ENCODE peak calls at places on chromosomes 13 and 19, in four cellular contexts. One of them, this sample, is unnamed.

GRCh38 chr19:55262359-55262758 is 3.5 kb upstream of the PPP6R1 start:
- DNase-seq in foreskin fibroblast: no peak
- DNase-seq in nephron progenitor cell: no peak
- DNase-seq in suprapubic skin: no peak
- DNase-seq in this sample: no peak

GRCh38 chr19:47540748-47541147 is 25.9 kb upstream of the NAPA start:
- DNase-seq in suprapubic skin: no peak
- DNase-seq in foreskin fibroblast: peak; percentile 29
- DNase-seq in nephron progenitor cell: no peak
- DNase-seq in this sample: no peak

GRCh38 chr13:70541451-70541850 is 433.2 kb upstream of the KLHL1 start:
- DNase-seq in nephron progenitor cell: no peak
- DNase-seq in foreskin fibroblast: no peak
- DNase-seq in suprapubic skin: no peak
- DNase-seq in this sample: no peak

GRCh38 chr13:19023115-19023514 is 158.5 kb downstream of the TUBA3C start:
- DNase-seq in suprapubic skin: no peak
- DNase-seq in foreskin fibroblast: no peak
- DNase-seq in nephron progenitor cell: no peak
- DNase-seq in this sample: no peak

GRCh38 chr13:64362564-64362963 is 2867.6 kb downstream of the PCDH9 start:
- DNase-seq in foreskin fibroblast: no peak
- DNase-seq in nephron progenitor cell: no peak
- DNase-seq in suprapubic skin: no peak
- DNase-seq in this sample: no peak

GRCh38 chr13:101127741-101128353 is 288.5 kb downstream of the NALCN start:
- DNase-seq in suprapubic skin: no peak
- DNase-seq in foreskin fibroblast: no peak
- DNase-seq in nephron progenitor cell: peak; percentile 30
- DNase-seq in this sample: no peak

GRCh38 chr19:58439576-58440554 is at the start of gene ZNF132:
- DNase-seq in foreskin fibroblast: peak; percentile 100
- DNase-seq in suprapubic skin: peak; percentile 98
- DNase-seq in nephron progenitor cell: peak; percentile 86
- DNase-seq in this sample: peak; percentile 53

GRCh38 chr19:2259331-2259730 is 3.1 kb upstream of the JSRP1 start:
- DNase-seq in suprapubic skin: no peak
- DNase-seq in foreskin fibroblast: no peak
- DNase-seq in nephron progenitor cell: no peak
- DNase-seq in this sample: no peak

GRCh38 chr13:36412736-36413135 is 19.6 kb upstream of the CCNA1 start:
- DNase-seq in foreskin fibroblast: no peak
- DNase-seq in suprapubic skin: no peak
- DNase-seq in nephron progenitor cell: no peak
- DNase-seq in this sample: no peak

GRCh38 chr13:67515895-67516294 is 285.8 kb upstream of the PCDH9 start:
- DNase-seq in nephron progenitor cell: no peak
- DNase-seq in suprapubic skin: no peak
- DNase-seq in foreskin fibroblast: peak; percentile 63
- DNase-seq in this sample: no peak

GRCh38 chr13:50400930-50401553 is 385.8 kb downstream of the KCNRG start:
- DNase-seq in nephron progenitor cell: no peak
- DNase-seq in suprapubic skin: no peak
- DNase-seq in foreskin fibroblast: peak; percentile 89
- DNase-seq in this sample: no peak

GRCh38 chr19:18906605-18907519 is 10.9 kb upstream of the CERS1 start:
- DNase-seq in suprapubic skin: peak; percentile 58
- DNase-seq in foreskin fibroblast: no peak
- DNase-seq in nephron progenitor cell: no peak
- DNase-seq in this sample: no peak

GRCh38 chr19:12156254-12157058 is at the start of gene ZNF625:
- DNase-seq in nephron progenitor cell: peak; percentile 89
- DNase-seq in suprapubic skin: peak; percentile 90
- DNase-seq in foreskin fibroblast: peak; percentile 81
- DNase-seq in this sample: peak; percentile 85

GRCh38 chr13:44141213-44141724 is 232.4 kb upstream of the SERP2 start:
- DNase-seq in foreskin fibroblast: no peak
- DNase-seq in suprapubic skin: no peak
- DNase-seq in nephron progenitor cell: no peak
- DNase-seq in this sample: no peak

GRCh38 chr19:11513946-11514345 is 8.3 kb upstream of the ZNF653 start:
- DNase-seq in suprapubic skin: no peak
- DNase-seq in foreskin fibroblast: no peak
- DNase-seq in nephron progenitor cell: no peak
- DNase-seq in this sample: no peak

GRCh38 chr13:45847554-45848224 is 3.9 kb downstream of the SIAH3 start:
- DNase-seq in suprapubic skin: no peak
- DNase-seq in foreskin fibroblast: no peak
- DNase-seq in nephron progenitor cell: no peak
- DNase-seq in this sample: no peak

GRCh38 chr19:14033946-14034345 is 2.4 kb downstream of the IL27RA start:
- DNase-seq in foreskin fibroblast: no peak
- DNase-seq in suprapubic skin: no peak
- DNase-seq in nephron progenitor cell: no peak
- DNase-seq in this sample: no peak

GRCh38 chr13:91904005-91904404 is 505.6 kb downstream of the GPC5 start:
- DNase-seq in foreskin fibroblast: no peak
- DNase-seq in suprapubic skin: no peak
- DNase-seq in nephron progenitor cell: no peak
- DNase-seq in this sample: no peak

GRCh38 chr19:18596752-18597157 is 8.2 kb downstream of the REX1BD start:
- DNase-seq in foreskin fibroblast: no peak
- DNase-seq in nephron progenitor cell: peak; percentile 78
- DNase-seq in suprapubic skin: peak; percentile 69
- DNase-seq in this sample: no peak

GRCh38 chr19:30711296-30711695 is 339.1 kb downstream of the ZNF536 start:
- DNase-seq in foreskin fibroblast: no peak
- DNase-seq in suprapubic skin: no peak
- DNase-seq in nephron progenitor cell: peak; percentile 58
- DNase-seq in this sample: no peak

GRCh38 chr19:29528350-29528945 is 2.7 kb downstream of the VSTM2B start:
- DNase-seq in foreskin fibroblast: peak; percentile 66
- DNase-seq in suprapubic skin: no peak
- DNase-seq in nephron progenitor cell: peak; percentile 90
- DNase-seq in this sample: peak; percentile 72

GRCh38 chr13:76837811-76838210 is 48.4 kb downstream of the KCTD12 start:
- DNase-seq in nephron progenitor cell: no peak
- DNase-seq in suprapubic skin: no peak
- DNase-seq in foreskin fibroblast: no peak
- DNase-seq in this sample: no peak

GRCh38 chr19:42178791-42179500 is 38.5 kb downstream of the DEDD2 start:
- DNase-seq in nephron progenitor cell: peak; percentile 53
- DNase-seq in foreskin fibroblast: no peak
- DNase-seq in suprapubic skin: no peak
- DNase-seq in this sample: no peak

GRCh38 chr19:54124393-54124792 is 8.8 kb downstream of the PRPF31 start:
- DNase-seq in nephron progenitor cell: no peak
- DNase-seq in foreskin fibroblast: no peak
- DNase-seq in suprapubic skin: no peak
- DNase-seq in this sample: no peak

GRCh38 chr19:30029721-30030510 is 87.9 kb downstream of the URI1 start:
- DNase-seq in foreskin fibroblast: peak; percentile 20
- DNase-seq in nephron progenitor cell: no peak
- DNase-seq in suprapubic skin: no peak
- DNase-seq in this sample: no peak

GRCh38 chr19:2477732-2478191 is 1.8 kb downstream of the GADD45B start:
- DNase-seq in suprapubic skin: no peak
- DNase-seq in nephron progenitor cell: no peak
- DNase-seq in foreskin fibroblast: no peak
- DNase-seq in this sample: no peak

GRCh38 chr13:89936256-89936655 is 1411.2 kb upstream of the MIR17HG start:
- DNase-seq in foreskin fibroblast: no peak
- DNase-seq in suprapubic skin: no peak
- DNase-seq in nephron progenitor cell: no peak
- DNase-seq in this sample: no peak

GRCh38 chr13:110625771-110626321 is 10.5 kb downstream of the NAXD start:
- DNase-seq in nephron progenitor cell: no peak
- DNase-seq in foreskin fibroblast: no peak
- DNase-seq in suprapubic skin: no peak
- DNase-seq in this sample: no peak

GRCh38 chr13:34391071-34391470 is 551.0 kb upstream of the NBEA start:
- DNase-seq in suprapubic skin: no peak
- DNase-seq in nephron progenitor cell: no peak
- DNase-seq in foreskin fibroblast: no peak
- DNase-seq in this sample: no peak

GRCh38 chr13:66424417-66424816 is 805.7 kb downstream of the PCDH9 start:
- DNase-seq in nephron progenitor cell: no peak
- DNase-seq in suprapubic skin: no peak
- DNase-seq in foreskin fibroblast: no peak
- DNase-seq in this sample: no peak

GRCh38 chr13:29914591-29914990 is 64.2 kb upstream of the UBL3 start:
- DNase-seq in nephron progenitor cell: no peak
- DNase-seq in foreskin fibroblast: no peak
- DNase-seq in suprapubic skin: no peak
- DNase-seq in this sample: no peak

GRCh38 chr19:45873219-45873772 is 9.2 kb downstream of the FOXA3 start:
- DNase-seq in nephron progenitor cell: no peak
- DNase-seq in foreskin fibroblast: no peak
- DNase-seq in suprapubic skin: no peak
- DNase-seq in this sample: no peak

GRCh38 chr13:40916207-40916998 is 102.7 kb downstream of the ELF1 start:
- DNase-seq in suprapubic skin: no peak
- DNase-seq in foreskin fibroblast: peak; percentile 52
- DNase-seq in nephron progenitor cell: no peak
- DNase-seq in this sample: no peak

GRCh38 chr19:45809643-45810159 is 5.4 kb downstream of the RSPH6A start:
- DNase-seq in suprapubic skin: no peak
- DNase-seq in nephron progenitor cell: no peak
- DNase-seq in foreskin fibroblast: peak; percentile 53
- DNase-seq in this sample: no peak

GRCh38 chr19:10219678-10220077 is 11.5 kb downstream of the S1PR2 start:
- DNase-seq in foreskin fibroblast: peak; percentile 39
- DNase-seq in suprapubic skin: no peak
- DNase-seq in nephron progenitor cell: peak; percentile 33
- DNase-seq in this sample: no peak

GRCh38 chr13:109628251-109628699 is 158.1 kb downstream of the IRS2 start:
- DNase-seq in foreskin fibroblast: peak; percentile 90
- DNase-seq in suprapubic skin: no peak
- DNase-seq in nephron progenitor cell: no peak
- DNase-seq in this sample: no peak

GRCh38 chr19:56324425-56324824 is 9.8 kb upstream of the ZSCAN5A start:
- DNase-seq in nephron progenitor cell: no peak
- DNase-seq in foreskin fibroblast: no peak
- DNase-seq in suprapubic skin: no peak
- DNase-seq in this sample: no peak

GRCh38 chr19:9431475-9431874 is 3.9 kb downstream of the ZNF266 start:
- DNase-seq in nephron progenitor cell: peak; percentile 36
- DNase-seq in suprapubic skin: no peak
- DNase-seq in foreskin fibroblast: no peak
- DNase-seq in this sample: peak; percentile 19

GRCh38 chr13:95745752-95746151 is 68.8 kb downstream of the DNAJC3 start:
- DNase-seq in foreskin fibroblast: no peak
- DNase-seq in suprapubic skin: no peak
- DNase-seq in nephron progenitor cell: no peak
- DNase-seq in this sample: no peak
- TF ChIP-seq CTCF in foreskin fibroblast: peak; percentile 15
- TF ChIP-seq CTCF in suprapubic skin: no peak
- TF ChIP-seq CTCF in nephron progenitor cell: no peak
- TF ChIP-seq CTCF in this sample: peak; percentile 39

DNA sequence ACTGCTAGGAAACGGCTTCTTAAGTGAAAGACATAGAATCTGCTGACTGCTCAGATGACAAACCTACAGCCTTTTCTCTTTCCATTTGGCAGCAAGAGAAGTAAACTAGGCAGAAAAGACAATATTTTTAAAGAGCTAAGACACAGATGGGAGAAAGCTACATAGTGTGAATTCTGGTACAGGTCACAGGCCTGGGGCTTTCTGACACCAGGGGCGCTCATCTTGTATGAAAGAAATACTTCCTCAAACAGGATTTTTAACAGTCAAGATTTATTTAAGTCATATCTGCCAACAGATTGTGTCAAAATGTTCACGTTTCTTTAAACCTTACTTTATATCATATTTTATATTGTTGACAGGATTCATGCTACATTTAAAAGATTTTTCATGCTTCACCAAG is 78.4 kb downstream of the MIPEP start:
- DNase-seq in suprapubic skin: no peak
- DNase-seq in nephron progenitor cell: no peak
- DNase-seq in foreskin fibroblast: no peak
- DNase-seq in this sample: no peak
- TF ChIP-seq CTCF in suprapubic skin: no peak
- TF ChIP-seq CTCF in nephron progenitor cell: no peak
- TF ChIP-seq CTCF in foreskin fibroblast: no peak
- TF ChIP-seq CTCF in this sample: peak; percentile 25

DNA sequence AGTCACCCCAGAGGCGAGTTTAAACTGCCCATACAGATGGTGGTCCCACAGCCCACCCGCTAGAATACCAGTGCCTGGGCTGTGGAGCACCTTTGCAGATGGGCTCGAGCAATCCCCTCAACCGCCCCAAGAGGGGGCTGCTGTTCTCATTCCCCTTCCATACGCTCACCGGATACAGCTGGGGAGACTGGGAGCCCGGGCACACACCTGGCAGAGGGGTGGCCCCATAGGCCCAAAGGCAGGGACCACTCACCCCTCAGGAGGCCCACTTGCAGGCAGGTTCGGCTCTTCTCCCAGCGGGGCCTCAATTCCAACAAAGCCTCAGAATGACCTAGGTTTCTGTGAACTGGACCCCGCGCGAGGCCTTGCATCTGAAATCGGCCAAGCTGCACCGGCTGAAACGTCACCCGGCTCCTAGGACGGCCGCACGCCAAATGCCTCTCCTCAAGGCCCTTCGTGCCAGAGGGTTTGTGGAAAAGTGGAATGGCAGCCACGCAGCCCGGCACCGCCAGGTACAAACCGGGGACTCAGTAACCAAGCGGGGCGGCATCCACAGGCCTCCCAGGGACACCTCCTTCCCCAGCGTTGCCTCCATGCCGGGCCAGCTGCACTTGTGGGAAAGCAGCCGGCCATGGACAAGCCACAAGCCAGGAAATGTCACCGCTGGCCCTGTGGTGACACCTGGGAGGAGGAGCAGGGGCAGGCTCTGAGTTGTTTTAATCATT is 18.7 kb downstream of the MLLT1 start:
- DNase-seq in nephron progenitor cell: peak; percentile 59
- DNase-seq in foreskin fibroblast: no peak
- DNase-seq in suprapubic skin: no peak
- DNase-seq in this sample: no peak
- TF ChIP-seq CTCF in nephron progenitor cell: peak; percentile 67
- TF ChIP-seq CTCF in foreskin fibroblast: peak; percentile 43
- TF ChIP-seq CTCF in suprapubic skin: peak; percentile 22
- TF ChIP-seq CTCF in this sample: peak; percentile 61

GRCh38 chr19:35247526-35248309 is 1.1 kb upstream of the LSR start:
- DNase-seq in nephron progenitor cell: peak; percentile 85
- DNase-seq in suprapubic skin: no peak
- DNase-seq in foreskin fibroblast: no peak
- DNase-seq in this sample: peak; percentile 89
- TF ChIP-seq CTCF in nephron progenitor cell: peak; percentile 46
- TF ChIP-seq CTCF in suprapubic skin: peak; percentile 60
- TF ChIP-seq CTCF in foreskin fibroblast: no peak
- TF ChIP-seq CTCF in this sample: peak; percentile 54

This sample was measured in progenitor cell of endocrine pancreas.